ENCODE peak calls at places on chromosomes 7 and 10, in six cellular contexts. Q, J, K, S, L and F are unnamed samples.

GRCh38 chr10:124647421-124648130 is 96.6 kb downstream of the FAM53B start:
- DNase-seq in L (no peak), K (no peak), S (peak), Q (peak), J (no peak), F (peak)

GRCh38 chr7:26013551-26014083 is 138.4 kb upstream of the NFE2L3 start:
- DNase-seq in S (no peak), J (no peak), K (no peak), L (no peak), Q (no peak), F (no peak)

GRCh38 chr10:60666221-60666620 is 112.1 kb upstream of the CDK1 start:
- DNase-seq in S (no peak), J (no peak), K (no peak), L (no peak), Q (no peak), F (no peak)

GRCh38 chr10:124641282-124642075 is 102.7 kb downstream of the FAM53B start:
- DNase-seq in J (no peak), L (no peak), S (peak), Q (no peak), K (no peak), F (peak)

GRCh38 chr7:92636018-92636560 is 45.9 kb upstream of the FAM133B start:
- DNase-seq in J (no peak), L (no peak), K (no peak), S (no peak), Q (no peak), F (no peak)

GRCh38 chr10:76984559-76985443 is 652.8 kb downstream of the KCNMA1 start:
- DNase-seq in Q (peak), J (peak), L (peak), K (peak), S (peak), F (no peak)

GRCh38 chr7:4882742-4883351 is 669 bp downstream of the RADIL start:
- DNase-seq in J (peak), K (no peak), S (no peak), L (no peak), Q (no peak), F (no peak)

GRCh38 chr10:103714232-103714891 is 141.0 kb downstream of the SH3PXD2A start:
- DNase-seq in K (no peak), S (no peak), J (no peak), Q (peak), L (no peak), F (no peak)

GRCh38 chr10:14608381-14609001 is 166.2 kb downstream of the FAM107B start:
- DNase-seq in Q (peak), S (no peak), J (no peak), K (no peak), L (no peak), F (no peak)

GRCh38 chr10:61140765-61141392 is 196.9 kb upstream of the RHOBTB1 start:
- DNase-seq in S (peak), J (peak), L (no peak), Q (peak), K (no peak), F (no peak)

GRCh38 chr7:75639893-75640600 is 98.7 kb downstream of the HIP1 start:
- DNase-seq in J (no peak), S (no peak), Q (no peak), L (no peak), K (no peak), F (no peak)

GRCh38 chr7:140671966-140672365 is 779 bp upstream of the ADCK2 start:
- DNase-seq in Q (no peak), K (no peak), L (no peak), J (peak), S (no peak), F (no peak)

GRCh38 chr10:78028438-78029293 is 649 bp downstream of the POLR3A start:
- DNase-seq in L (no peak), J (peak), S (no peak), K (peak), Q (peak), F (no peak)

GRCh38 chr10:32332299-32332750 is 14.6 kb downstream of the EPC1 start:
- DNase-seq in Q (no peak), J (no peak), K (no peak), L (no peak), S (no peak), F (peak)

GRCh38 chr10:75038335-75038734 is 73.1 kb upstream of the SAMD8 start:
- DNase-seq in L (no peak), S (no peak), J (no peak), Q (no peak), K (no peak), F (no peak)

GRCh38 chr7:150992833-150993302 is 2.1 kb downstream of the NOS3 start:
- DNase-seq in K (peak), Q (peak), L (no peak), S (peak), J (peak), F (no peak)
- TF ChIP-seq CREB1 in K (no peak), Q (no peak), L (no peak), S (peak), J (peak), F (no peak)

GRCh38 chr7:6577369-6578113 is at the start of gene ZDHHC4:
- DNase-seq in L (peak), K (peak), J (peak), Q (peak), S (peak), F (peak)
- TF ChIP-seq CREB1 in L (peak), K (peak), J (peak), Q (peak), S (peak), F (peak)

GRCh38 chr10:49615721-49616120 is 1.9 kb downstream of the CHAT start:
- DNase-seq in Q (no peak), L (no peak), K (peak), S (no peak), J (no peak), F (no peak)
- TF ChIP-seq CREB1 in Q (no peak), L (no peak), K (no peak), S (no peak), J (no peak), F (no peak)

GRCh38 chr7:158846304-158846703 is 10.1 kb upstream of the DYNC2I1 start:
- DNase-seq in J (no peak), L (no peak), S (no peak), Q (no peak), K (no peak), F (no peak)

GRCh38 chr7:158850390-158851174 is 5.8 kb upstream of the DYNC2I1 start:
- DNase-seq in Q (peak), J (no peak), K (no peak), S (no peak), L (no peak), F (no peak)

GRCh38 chr7:158854681-158855081 is 1.7 kb upstream of the DYNC2I1 start:
- DNase-seq in L (no peak), S (no peak), K (no peak), J (no peak), Q (no peak), F (no peak)

GRCh38 chr7:158847451-158847866 is 8.9 kb upstream of the DYNC2I1 start:
- DNase-seq in S (no peak), Q (no peak), K (no peak), L (no peak), J (no peak), F (no peak)

DNA sequence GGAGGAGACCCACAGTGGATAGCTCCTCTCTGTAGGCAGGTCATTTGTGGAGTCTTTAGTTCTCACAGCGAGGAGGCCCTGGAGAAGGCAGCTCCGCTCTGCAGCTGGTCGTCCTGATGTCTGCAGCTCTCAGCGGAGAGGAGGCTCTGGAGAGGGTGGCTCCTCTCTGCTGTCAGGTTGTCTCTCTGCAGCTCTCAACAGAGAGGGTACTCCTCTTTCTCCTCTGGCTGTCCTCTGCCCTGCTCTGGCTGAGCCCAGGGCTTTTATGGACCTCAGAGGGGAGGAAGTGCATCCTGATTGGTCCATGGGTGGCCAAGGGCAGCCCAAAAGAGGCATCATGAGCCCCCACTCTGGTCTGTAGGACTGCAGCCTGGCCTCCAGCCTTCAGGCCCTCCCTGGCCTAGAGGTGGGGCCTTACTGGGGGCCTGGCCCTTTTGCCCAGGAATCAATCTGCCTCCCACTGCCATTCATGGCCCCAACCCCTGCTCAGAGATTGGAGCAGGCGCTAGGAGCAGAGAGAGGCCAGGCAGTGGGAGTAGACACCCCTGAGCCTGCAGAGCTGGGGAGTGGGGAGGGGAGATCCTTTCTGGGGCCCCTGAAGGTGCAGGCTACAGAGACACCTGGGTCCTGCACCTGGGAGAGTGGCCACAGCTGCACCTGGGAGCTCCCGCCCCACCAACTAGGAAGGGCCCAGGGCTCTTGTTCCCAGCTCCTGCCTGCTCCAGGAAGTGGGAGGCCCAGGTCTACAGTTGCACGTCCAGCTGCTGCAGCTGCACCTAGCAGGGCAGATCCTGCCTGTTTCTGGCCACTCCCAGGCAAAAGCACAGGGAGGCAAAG is 6.6 kb upstream of the DYNC2I1 start:
- DNase-seq in S (no peak), Q (peak), J (no peak), L (no peak), K (no peak), F (no peak)
- TF ChIP-seq CREB1 in S (no peak), Q (no peak), J (no peak), L (no peak), K (no peak), F (no peak)

GRCh38 chr7:20260219-20260618 is 43.0 kb upstream of the MACC1 start:
- DNase-seq in L (no peak), K (no peak), Q (no peak), S (no peak), J (no peak), F (no peak)
- TF ChIP-seq CREB1 in L (no peak), K (no peak), Q (no peak), S (no peak), J (no peak), F (no peak)

GRCh38 chr10:91163269-91163708 is 57.2 kb upstream of the PCGF5 start:
- DNase-seq in J (peak), Q (peak), L (no peak), S (peak), K (peak), F (no peak)
- TF ChIP-seq CREB1 in J (peak), Q (no peak), L (peak), S (peak), K (no peak), F (peak)

GRCh38 chr7:23898619-23899018 is 188.6 kb downstream of the STK31 start:
- DNase-seq in Q (no peak), J (no peak), S (no peak), K (no peak), L (no peak), F (no peak)
- TF ChIP-seq CREB1 in Q (no peak), J (no peak), S (no peak), K (no peak), L (no peak), F (no peak)